ENCODE peak calls at places on chromosome 6, in eight cellular contexts. D, S, X, I, Y, U, E and M are unnamed samples.

GRCh38 chr6:102571236-102571908 is 1177.9 kb downstream of the GRIK2 start:
- DNase-seq in D (no peak), S (no peak), X (no peak), I (no peak), Y (peak), U (no peak), E (no peak), M (no peak)

GRCh38 chr6:137715589-137716045 is 151.4 kb upstream of the TNFAIP3 start:
- DNase-seq in D (no peak), S (no peak), X (no peak), I (no peak), Y (no peak), U (no peak), E (no peak), M (no peak)

GRCh38 chr6:24949020-24949569 is 13.3 kb upstream of the RIPOR2 start:
- DNase-seq in D (no peak), S (no peak), X (no peak), I (no peak), Y (no peak), U (no peak), E (no peak), M (no peak)

GRCh38 chr6:26056583-26057350 is 30.5 kb upstream of the HFE start:
- DNase-seq in D (peak), S (no peak), X (no peak), I (peak), Y (peak), U (peak), E (no peak), M (peak)

GRCh38 chr6:43946641-43947363 is 176.8 kb downstream of the VEGFA start:
- DNase-seq in D (no peak), S (no peak), X (no peak), I (no peak), Y (no peak), U (no peak), E (no peak), M (no peak)

GRCh38 chr6:153898360-153899059 is 140.5 kb upstream of the OPRM1 start:
- DNase-seq in D (no peak), S (no peak), X (no peak), I (no peak), Y (no peak), U (no peak), E (no peak), M (no peak)

GRCh38 chr6:79544299-79544927 is 7.2 kb upstream of the LCA5 start:
- DNase-seq in D (no peak), S (no peak), X (no peak), I (no peak), Y (peak), U (no peak), E (no peak), M (no peak)

GRCh38 chr6:89655122-89655521 is 16.6 kb upstream of the LYRM2 start:
- DNase-seq in D (no peak), S (no peak), X (no peak), I (no peak), Y (no peak), U (peak), E (no peak), M (no peak)

GRCh38 chr6:105317607-105318533 is 85.0 kb downstream of the PREP start:
- DNase-seq in D (no peak), S (no peak), X (no peak), I (no peak), Y (peak), U (no peak), E (no peak), M (no peak)

GRCh38 chr6:72968704-72969103 is 256.6 kb downstream of the KHDC1L start:
- DNase-seq in D (no peak), S (no peak), X (no peak), I (no peak), Y (no peak), U (peak), E (no peak), M (no peak)

GRCh38 chr6:134590449-134590848 is 272.5 kb upstream of the SGK1 start:
- DNase-seq in D (no peak), S (no peak), X (no peak), I (no peak), Y (no peak), U (peak), E (no peak), M (no peak)

GRCh38 chr6:53544050-53544499 is 826 bp downstream of the GCLC start:
- DNase-seq in D (no peak), S (no peak), X (no peak), I (no peak), Y (peak), U (peak), E (no peak), M (no peak)

GRCh38 chr6:98971303-98971702 is 23.6 kb upstream of the FBXL4 start:
- DNase-seq in D (no peak), S (no peak), X (no peak), I (no peak), Y (no peak), U (no peak), E (no peak), M (no peak)

GRCh38 chr6:161618816-161619454 is 345.1 kb upstream of the AGPAT4 start:
- DNase-seq in D (peak), S (peak), X (peak), I (no peak), Y (peak), U (peak), E (no peak), M (peak)

GRCh38 chr6:166772518-166772917 is 145.5 kb upstream of the RPS6KA2 start:
- DNase-seq in D (no peak), S (no peak), X (no peak), I (no peak), Y (peak), U (no peak), E (no peak), M (no peak)

GRCh38 chr6:30915591-30915946 is 1.5 kb downstream of the VARS2 start:
- DNase-seq in D (no peak), S (peak), X (no peak), I (no peak), Y (peak), U (peak), E (no peak), M (no peak)

GRCh38 chr6:123604067-123604466 is 32.7 kb downstream of the TRDN start:
- DNase-seq in D (no peak), S (no peak), X (no peak), I (no peak), Y (no peak), U (no peak), E (no peak), M (no peak)

GRCh38 chr6:134980846-134981245 is 30.9 kb upstream of the ALDH8A1 start:
- DNase-seq in D (no peak), S (no peak), X (no peak), I (no peak), Y (no peak), U (no peak), E (no peak), M (no peak)

GRCh38 chr6:16276991-16277981 is 38.9 kb downstream of the GMPR start:
- DNase-seq in D (peak), S (peak), X (peak), I (no peak), Y (peak), U (peak), E (peak), M (peak)

GRCh38 chr6:154491567-154492470 is 18.7 kb downstream of the CNKSR3 start:
- DNase-seq in D (no peak), S (no peak), X (no peak), I (no peak), Y (no peak), U (no peak), E (no peak), M (no peak)

GRCh38 chr6:156790711-156791110 is 13.5 kb downstream of the ARID1B start:
- DNase-seq in D (no peak), S (no peak), X (no peak), I (no peak), Y (no peak), U (no peak), E (no peak), M (no peak)